ENCODE peak calls at places on chromosomes 6 and 20, in seven cellular contexts. P is A549, W is heart left ventricle, D is NT2/D1, J is mammary epithelial cell, A is sigmoid colon, X is right cardiac atrium. B is an unnamed sample. For H3K9me3, the result is how much of the 10 kb centered on the place peaks cover.

GRCh38 chr20:62595491-62595890 is 46.8 kb upstream of the SLCO4A1 start:
- DNase-seq in P (peak), W (peak), D (no peak), J (peak), A (no peak), X (peak), B (peak)

GRCh38 chr20:45429618-45430017 is 13.7 kb downstream of the PIGT start:
- DNase-seq in P (no peak), W (no peak), D (no peak), J (no peak), A (no peak), X (no peak), B (no peak)

GRCh38 chr6:154745243-154745642 is 12.0 kb downstream of the SCAF8 start:
- DNase-seq in P (no peak), W (no peak), D (no peak), J (no peak), A (no peak), X (no peak), B (no peak)

GRCh38 chr20:57264908-57265648 is 1.4 kb downstream of the BMP7 start:
- DNase-seq in P (no peak), W (no peak), D (no peak), J (no peak), A (no peak), X (no peak), B (no peak)

GRCh38 chr6:160085226-160085625 is 36.4 kb upstream of the SLC22A1 start:
- DNase-seq in P (no peak), W (no peak), D (no peak), J (no peak), A (no peak), X (no peak), B (no peak)

GRCh38 chr6:157850030-157850429 is 27.0 kb downstream of the SNX9 start:
- DNase-seq in P (no peak), W (no peak), D (no peak), J (no peak), A (no peak), X (no peak), B (no peak)

GRCh38 chr6:40568062-40568708 is 19.0 kb downstream of the LRFN2 start:
- DNase-seq in P (no peak), W (no peak), D (no peak), J (no peak), A (no peak), X (no peak), B (no peak)

GRCh38 chr20:44572551-44573500 is 9.6 kb upstream of the PKIG start:
- DNase-seq in P (peak), W (peak), D (no peak), J (peak), A (peak), X (peak), B (no peak)

GRCh38 chr6:41518118-41518517 is 28.1 kb upstream of the FOXP4 start:
- DNase-seq in P (no peak), W (no peak), D (no peak), J (no peak), A (no peak), X (no peak), B (peak)

GRCh38 chr6:37004044-37004984 is 1.1 kb upstream of the FGD2 start:
- DNase-seq in P (no peak), W (no peak), D (no peak), J (no peak), A (no peak), X (no peak), B (no peak)

GRCh38 chr6:148293181-148293995 is 49.2 kb upstream of the SASH1 start:
- DNase-seq in P (no peak), W (peak), D (no peak), J (no peak), A (no peak), X (no peak), B (no peak)

GRCh38 chr6:165634076-165634475 is 29.0 kb downstream of the PDE10A start:
- DNase-seq in P (no peak), W (no peak), D (no peak), J (no peak), A (no peak), X (no peak), B (no peak)

GRCh38 chr6:333379-334002 is 41.2 kb downstream of the DUSP22 start:
- DNase-seq in P (no peak), W (no peak), D (no peak), J (no peak), A (peak), X (no peak), B (no peak)

GRCh38 chr6:332671-333070 is 40.4 kb downstream of the DUSP22 start:
- DNase-seq in P (no peak), W (no peak), D (no peak), J (peak), A (no peak), X (no peak), B (no peak)

GRCh38 chr6:335572-335971 is 43.3 kb downstream of the DUSP22 start:
- DNase-seq in P (no peak), W (no peak), D (no peak), J (no peak), A (peak), X (no peak), B (no peak)

GRCh38 chr6:335146-335545 is 42.9 kb downstream of the DUSP22 start:
- DNase-seq in P (no peak), W (no peak), D (no peak), J (no peak), A (no peak), X (no peak), B (no peak)

DNA sequence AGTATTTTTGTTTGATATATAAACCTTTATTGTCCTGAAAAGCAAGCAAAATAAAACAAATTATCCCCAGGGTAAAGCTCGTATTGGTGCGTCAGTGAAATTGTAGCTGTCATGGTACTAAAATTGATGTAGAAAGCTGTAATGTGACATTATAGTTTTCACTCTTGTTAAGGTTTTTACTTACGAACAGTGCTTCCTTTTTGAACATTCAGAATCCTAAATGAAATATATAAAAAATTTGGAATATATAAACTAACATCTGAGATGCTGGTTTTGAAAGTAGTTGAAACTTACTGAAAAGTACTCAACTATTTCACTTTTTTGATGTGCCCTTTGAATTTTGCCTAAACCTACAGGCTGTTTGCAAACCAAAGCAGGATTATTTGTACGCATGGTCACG is 42.2 kb downstream of the DUSP22 start:
- DNase-seq in P (no peak), W (no peak), D (no peak), J (no peak), A (no peak), X (no peak), B (no peak)
- H3K9me3 ChIP-seq in P (under half), W (under half), D (under half), J (under half), A (under half), X (under half), B (under half)

GRCh38 chr6:110137924-110138887 is 41.3 kb downstream of the WASF1 start:
- DNase-seq in P (peak), W (no peak), D (no peak), J (no peak), A (no peak), X (no peak), B (no peak)
- H3K9me3 ChIP-seq in P (under half), W (under half), D (under half), J (under half), A (under half), X (under half), B (under half)

DNA sequence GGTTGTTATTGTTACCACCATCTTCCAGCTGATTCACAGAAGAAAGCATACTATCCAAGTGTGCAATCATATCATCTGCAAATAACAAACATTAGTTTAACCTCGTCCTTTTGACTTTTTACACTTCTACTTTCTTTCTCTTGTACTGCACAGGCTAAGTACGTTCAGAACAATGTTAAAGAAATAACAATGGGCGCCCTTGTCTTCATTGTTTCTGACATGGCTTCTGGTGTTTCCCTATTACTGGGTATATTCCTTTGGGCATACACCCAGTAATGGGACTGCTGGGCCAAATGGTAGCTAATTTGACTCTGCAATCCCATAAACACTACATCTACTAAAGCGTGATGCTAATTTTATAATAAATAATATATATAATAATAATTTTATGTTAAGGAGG is 146.7 kb downstream of the GJA10 start:
- DNase-seq in P (no peak), W (no peak), D (no peak), J (no peak), A (no peak), X (no peak), B (no peak)
- H3K9me3 ChIP-seq in P (under half), W (under half), D (under half), J (under half), A (under half), X (under half), B (under half)

GRCh38 chr6:167396068-167396658 is 71.3 kb downstream of the TTLL2 start:
- DNase-seq in P (no peak), W (no peak), D (no peak), J (no peak), A (no peak), X (no peak), B (no peak)
- H3K9me3 ChIP-seq in P (under half), W (under half), D (under half), J (under half), A (under half), X (under half), B (under half)

DNA sequence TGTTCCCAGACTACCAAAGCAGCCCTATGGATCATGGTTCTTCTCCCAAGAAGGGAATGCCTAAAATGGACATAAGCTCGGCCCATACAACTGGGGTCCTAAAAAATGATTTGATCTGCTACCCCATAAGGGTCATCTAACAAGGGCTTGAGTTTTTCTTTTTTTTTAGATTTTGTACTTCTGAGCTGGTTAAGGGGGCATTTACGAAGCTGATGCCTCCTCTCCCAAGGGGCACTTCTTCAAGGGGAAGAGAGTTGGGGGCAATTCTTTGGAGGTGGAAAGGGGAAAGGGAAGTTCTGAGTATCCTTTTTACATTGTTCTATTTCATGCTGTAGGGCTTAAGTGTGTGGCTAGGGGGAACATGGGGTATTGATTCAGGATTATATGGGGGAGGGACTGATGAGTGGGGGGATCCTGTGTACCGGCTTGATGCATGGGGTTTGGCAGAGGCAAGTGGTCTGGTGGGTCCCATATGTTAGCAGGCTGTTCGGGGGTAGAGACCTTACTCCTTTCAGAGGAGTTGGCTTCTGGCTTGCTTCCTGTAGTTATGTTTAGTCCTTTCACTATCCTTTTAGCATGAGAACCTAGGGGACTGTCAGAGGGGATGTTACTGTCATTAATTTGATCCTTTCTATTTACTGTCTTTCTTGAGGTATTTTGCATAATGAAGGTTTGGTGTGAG is 8.1 kb upstream of the ZNFX1 start:
- DNase-seq in P (no peak), W (no peak), D (no peak), J (no peak), A (no peak), X (no peak), B (no peak)
- H3K9me3 ChIP-seq in P (under half), W (under half), D (half or more), J (under half), A (under half), X (under half), B (half or more)

GRCh38 chr6:99612551-99613397 is 6.1 kb downstream of the PRDM13 start:
- DNase-seq in P (no peak), W (no peak), D (no peak), J (no peak), A (no peak), X (no peak), B (no peak)

GRCh38 chr6:99614430-99615161 is 8.0 kb downstream of the PRDM13 start:
- DNase-seq in P (peak), W (no peak), D (no peak), J (no peak), A (no peak), X (no peak), B (no peak)

GRCh38 chr6:99613398-99613704 is 6.7 kb downstream of the PRDM13 start:
- DNase-seq in P (peak), W (no peak), D (no peak), J (no peak), A (no peak), X (no peak), B (no peak)

GRCh38 chr6:99611148-99611547 is 4.5 kb downstream of the PRDM13 start:
- DNase-seq in P (no peak), W (no peak), D (no peak), J (no peak), A (no peak), X (no peak), B (no peak)

GRCh38 chr6:99613705-99614429 is 7.2 kb downstream of the PRDM13 start:
- DNase-seq in P (peak), W (no peak), D (no peak), J (no peak), A (no peak), X (no peak), B (no peak)
- H3K9me3 ChIP-seq in P (under half), W (under half), D (under half), J (under half), A (under half), X (under half), B (under half)

DNA sequence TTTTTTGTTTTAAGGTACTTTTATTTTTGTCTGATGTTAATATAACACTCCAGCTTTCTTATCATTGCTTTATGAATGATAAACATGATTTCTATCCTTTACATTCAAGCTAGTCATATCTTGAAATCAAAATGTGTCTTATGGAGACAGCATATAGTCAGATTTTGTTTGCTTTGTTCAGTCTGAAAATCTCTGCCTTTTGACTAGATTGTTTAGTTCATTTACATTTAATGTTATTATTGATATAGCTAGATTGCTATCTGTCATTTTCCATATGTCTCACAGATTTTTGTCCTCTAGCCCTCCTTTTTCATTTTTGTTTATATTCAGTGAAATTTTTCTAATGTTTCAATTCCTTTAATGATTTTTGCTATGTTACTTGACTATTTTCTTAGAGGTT is 332.8 kb downstream of the SMOC2 start:
- DNase-seq in P (no peak), W (no peak), D (no peak), J (no peak), A (no peak), X (no peak), B (no peak)
- H3K9me3 ChIP-seq in P (under half), W (under half), D (under half), J (under half), A (under half), X (under half), B (under half)

DNA sequence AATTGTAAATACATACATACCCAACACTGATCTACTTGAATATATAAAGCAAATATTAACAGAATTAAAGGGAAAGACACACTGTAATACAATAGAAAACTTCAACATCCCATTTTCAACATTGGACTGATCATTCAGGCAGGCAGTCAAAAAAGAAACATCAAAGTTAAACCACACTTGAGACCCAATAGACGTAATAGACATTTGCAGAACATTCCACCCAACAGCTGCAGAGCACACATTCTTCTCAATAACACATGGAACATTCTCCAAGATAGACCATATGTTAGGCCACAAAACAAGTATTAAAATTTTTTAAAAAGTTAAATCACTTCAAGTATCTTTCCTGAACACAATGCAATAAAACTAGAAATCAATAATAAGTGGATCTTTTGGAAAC is 698.2 kb downstream of the COL12A1 start:
- DNase-seq in P (no peak), W (no peak), D (no peak), J (no peak), A (no peak), X (no peak), B (no peak)
- H3K9me3 ChIP-seq in P (under half), W (under half), D (under half), J (under half), A (under half), X (under half), B (under half)

B was measured in stomach.